ENCODE peak calls at places on chromosomes 12 and 14, in five cellular contexts. M is activated CD4-positive, alpha-beta T cell treated with anti-CD3 and anti-CD28 coated beads, Interleukin-2, amount 50 U/mL, for 48 hours; H is hippocampal formation; A is mesendoderm; I is stimulated activated CD8-positive, alpha-beta memory T cell treated with anti-CD3 and anti-CD28 coated beads, Interleukin-7, amount 100 ng/mL, for 1 hour. C is an unnamed sample.

GRCh38 chr12:105409881-105410471 is 79.5 kb downstream of the C12orf75 start:
- DNase-seq in M (no peak), H (no peak), A (no peak), I (no peak), C (no peak)

GRCh38 chr14:92982941-92983340 is 60.0 kb downstream of the CHGA start:
- DNase-seq in M (no peak), H (no peak), A (no peak), I (no peak), C (no peak)

GRCh38 chr14:55850803-55851202 is 267.4 kb upstream of the PELI2 start:
- DNase-seq in M (no peak), H (no peak), A (no peak), I (no peak), C (no peak)

GRCh38 chr12:95582230-95583058 is 31.2 kb upstream of the USP44 start:
- DNase-seq in M (no peak), H (no peak), A (peak; percentile 49), I (no peak), C (no peak)

GRCh38 chr12:118544569-118544968 is 168.2 kb downstream of the SUDS3 start:
- DNase-seq in M (no peak), H (no peak), A (peak; percentile 17), I (no peak), C (no peak)

GRCh38 chr12:45209784-45210183 is 6.1 kb upstream of the ANO6 start:
- DNase-seq in M (no peak), H (no peak), A (no peak), I (no peak), C (no peak)

GRCh38 chr12:118052324-118053070 is 8.5 kb downstream of the WSB2 start:
- DNase-seq in M (peak; percentile 56), H (no peak), A (peak; percentile 90), I (no peak), C (no peak)

GRCh38 chr12:54622463-54623183 is 12.1 kb downstream of the LACRT start:
- DNase-seq in M (no peak), H (no peak), A (no peak), I (no peak), C (no peak)

GRCh38 chr12:72207094-72207493 is 65.1 kb upstream of the TRHDE start:
- DNase-seq in M (no peak), H (no peak), A (no peak), I (no peak), C (no peak)

GRCh38 chr14:104517426-104517825 is 62.1 kb upstream of the C14orf180 start:
- DNase-seq in M (no peak), H (no peak), A (no peak), I (no peak), C (no peak)

GRCh38 chr14:70027785-70028428 is 148.7 kb downstream of the SMOC1 start:
- DNase-seq in M (peak; percentile 76), H (peak; percentile 61), A (peak; percentile 67), I (peak; percentile 26), C (peak; percentile 56)

GRCh38 chr14:20801726-20802125 is 918 bp downstream of the RNASE1 start:
- DNase-seq in M (no peak), H (peak; percentile 53), A (no peak), I (no peak), C (no peak)

GRCh38 chr14:102829106-102829505 is 51.9 kb downstream of the TRAF3 start:
- DNase-seq in M (no peak), H (no peak), A (no peak), I (no peak), C (no peak)

GRCh38 chr12:10617868-10618267 is 4.5 kb upstream of the MAGOHB start:
- DNase-seq in M (no peak), H (no peak), A (no peak), I (no peak), C (no peak)

GRCh38 chr14:74213907-74214803 is 25.1 kb upstream of the VSX2 start:
- DNase-seq in M (no peak), H (no peak), A (no peak), I (no peak), C (no peak)

GRCh38 chr12:91053951-91054715 is 3.7 kb downstream of the KERA start:
- DNase-seq in M (no peak), H (no peak), A (no peak), I (no peak), C (no peak)

GRCh38 chr12:131456301-131457027 is 254.4 kb upstream of the SFSWAP start:
- DNase-seq in M (no peak), H (no peak), A (no peak), I (no peak), C (no peak)

GRCh38 chr12:23132357-23132756 is 507.4 kb downstream of the ETNK1 start:
- DNase-seq in M (no peak), H (no peak), A (no peak), I (no peak), C (no peak)

GRCh38 chr12:45989857-45990467 is 412 bp downstream of the SCAF11 start:
- DNase-seq in M (peak; percentile 59), H (peak; percentile 61), A (peak; percentile 68), I (no peak), C (peak; percentile 58)

GRCh38 chr12:103547929-103548328 is 39.1 kb upstream of the STAB2 start:
- DNase-seq in M (no peak), H (no peak), A (no peak), I (no peak), C (no peak)

GRCh38 chr12:69059465-69060457 is 126.8 kb upstream of the CPM start:
- DNase-seq in M (peak; percentile 29), H (no peak), A (peak; percentile 75), I (no peak), C (no peak)

GRCh38 chr12:123576611-123577010 is 7.7 kb upstream of the TMED2 start:
- DNase-seq in M (no peak), H (no peak), A (no peak), I (no peak), C (no peak)

GRCh38 chr12:82842480-82842879 is 155.8 kb downstream of the TMTC2 start:
- DNase-seq in M (no peak), H (no peak), A (no peak), I (no peak), C (no peak)

GRCh38 chr12:45586486-45586885 is 143.0 kb upstream of the ARID2 start:
- DNase-seq in M (no peak), H (no peak), A (no peak), I (no peak), C (no peak)

GRCh38 chr14:105857816-105858675 is 331.7 kb downstream of the TMEM121 start:
- DNase-seq in M (no peak), H (no peak), A (no peak), I (no peak), C (peak; percentile 29)

GRCh38 chr12:122841544-122842321 is 6.5 kb downstream of the HIP1R start:
- DNase-seq in M (no peak), H (peak; percentile 46), A (peak; percentile 62), I (no peak), C (no peak)

GRCh38 chr12:54996235-54996634 is 11.7 kb upstream of the TESPA1 start:
- DNase-seq in M (no peak), H (no peak), A (no peak), I (no peak), C (no peak)

GRCh38 chr14:34711169-34711568 is 3.2 kb downstream of the CFL2 start:
- DNase-seq in M (no peak), H (no peak), A (no peak), I (no peak), C (no peak)

GRCh38 chr12:113086249-113087164 is 30.0 kb downstream of the DTX1 start:
- DNase-seq in M (no peak), H (no peak), A (peak; percentile 26), I (no peak), C (peak; percentile 30)

GRCh38 chr14:69351911-69352310 is 46.2 kb downstream of the ERH start:
- DNase-seq in M (no peak), H (no peak), A (no peak), I (no peak), C (no peak)

GRCh38 chr14:29814153-29815057 is 113.2 kb downstream of the PRKD1 start:
- DNase-seq in M (no peak), H (peak; percentile 64), A (no peak), I (no peak), C (no peak)

GRCh38 chr14:31241450-31242114 is 34.0 kb upstream of the HECTD1 start:
- DNase-seq in M (no peak), H (no peak), A (no peak), I (no peak), C (no peak)

GRCh38 chr12:31594681-31595080 is 3.7 kb upstream of the DENND5B start:
- DNase-seq in M (no peak), H (no peak), A (peak; percentile 56), I (no peak), C (no peak)

GRCh38 chr14:104872469-104873341 is 7.6 kb downstream of the CEP170B start:
- DNase-seq in M (no peak), H (no peak), A (peak; percentile 51), I (no peak), C (no peak)

GRCh38 chr14:99818503-99819036 is 25.4 kb downstream of the EML1 start:
- DNase-seq in M (no peak), H (no peak), A (no peak), I (no peak), C (no peak)

GRCh38 chr12:71014180-71014785 is 93.7 kb upstream of the PTPRR start:
- DNase-seq in M (no peak), H (no peak), A (peak; percentile 64), I (no peak), C (no peak)